ENCODE peak calls at places on chromosomes 16 and 17, in four cellular contexts. D is K562, A is HCT116, R is HepG2. J is an unnamed sample.

GRCh38 chr17:44217738-44218343 is 1.6 kb downstream of the UBTF start:
- DNase-seq in D (no peak), A (no peak), R (no peak), J (no peak)

GRCh38 chr16:3945751-3946603 is 65.5 kb upstream of the CREBBP start:
- DNase-seq in D (no peak), A (peak), R (peak), J (no peak)

GRCh38 chr17:80737106-80738019 is 192.7 kb downstream of the RPTOR start:
- DNase-seq in D (no peak), A (no peak), R (no peak), J (no peak)

GRCh38 chr16:20905576-20905975 is 5.0 kb downstream of the LYRM1 start:
- DNase-seq in D (no peak), A (no peak), R (no peak), J (no peak)

GRCh38 chr17:38467491-38467890 is 39.2 kb downstream of the ARHGAP23 start:
- DNase-seq in D (no peak), A (no peak), R (no peak), J (no peak)

GRCh38 chr16:53055603-53056527 is 1.1 kb downstream of the CHD9 start:
- DNase-seq in D (peak), A (no peak), R (peak), J (no peak)

GRCh38 chr17:80838381-80839345 is 153.0 kb upstream of the CHMP6 start:
- DNase-seq in D (no peak), A (no peak), R (no peak), J (no peak)

GRCh38 chr16:20676867-20677266 is 20.6 kb downstream of the ACSM1 start:
- DNase-seq in D (no peak), A (no peak), R (no peak), J (no peak)

GRCh38 chr17:61117983-61118382 is 281.7 kb upstream of the TBX2 start:
- DNase-seq in D (no peak), A (no peak), R (no peak), J (no peak)

GRCh38 chr16:3182608-3183444 is 5.2 kb upstream of the OR1F1 start:
- DNase-seq in D (peak), A (no peak), R (peak), J (no peak)

GRCh38 chr16:73166972-73167550 is 119.1 kb upstream of the ZFHX3 start:
- DNase-seq in D (no peak), A (no peak), R (no peak), J (no peak)

GRCh38 chr17:7448461-7448860 is 3.6 kb downstream of the CHRNB1 start:
- DNase-seq in D (no peak), A (no peak), R (no peak), J (no peak)

GRCh38 chr16:2766430-2767139 is 10.5 kb downstream of the ELOB start:
- DNase-seq in D (no peak), A (no peak), R (no peak), J (no peak)

GRCh38 chr16:12317856-12318591 is 341.5 kb downstream of the SNX29 start:
- DNase-seq in D (no peak), A (no peak), R (no peak), J (no peak)

GRCh38 chr17:35892091-35892637 is 12.0 kb upstream of the CCL5 start:
- DNase-seq in D (no peak), A (no peak), R (no peak), J (no peak)

GRCh38 chr17:51245535-51245934 is 14.3 kb downstream of the MBTD1 start:
- DNase-seq in D (no peak), A (no peak), R (no peak), J (no peak)

GRCh38 chr17:58277726-58278595 is 2.8 kb downstream of the MPO start:
- DNase-seq in D (no peak), A (no peak), R (no peak), J (no peak)

GRCh38 chr16:56743840-56744239 is 13.9 kb downstream of the NUP93 start:
- DNase-seq in D (no peak), A (no peak), R (no peak), J (no peak)

GRCh38 chr16:19167710-19168172 is 299 bp upstream of the SYT17 start:
- DNase-seq in D (peak), A (peak), R (peak), J (no peak)

GRCh38 chr16:4767872-4768548 is 1.0 kb upstream of the ZNF500 start:
- DNase-seq in D (no peak), A (peak), R (no peak), J (no peak)

GRCh38 chr16:6682142-6682811 is 650.4 kb upstream of the RBFOX1 start:
- DNase-seq in D (peak), A (no peak), R (peak), J (peak)

GRCh38 chr16:58332997-58333700 is 38.3 kb upstream of the PRSS54 start:
- DNase-seq in D (no peak), A (no peak), R (no peak), J (no peak)

GRCh38 chr17:22512506-22512905 is 820.2 kb downstream of the KCNJ18 start:
- DNase-seq in D (no peak), A (no peak), R (no peak), J (no peak)

GRCh38 chr16:84647830-84648594 is at the start of gene KLHL36:
- DNase-seq in D (peak), A (no peak), R (no peak), J (no peak)

GRCh38 chr16:84652565-84652964 is 4.3 kb downstream of the KLHL36 start:
- DNase-seq in D (no peak), A (no peak), R (no peak), J (no peak)

GRCh38 chr16:84648595-84649510 is 542 bp downstream of the KLHL36 start:
- DNase-seq in D (peak), A (no peak), R (no peak), J (no peak)

GRCh38 chr16:84650062-84650991 is 2.0 kb downstream of the KLHL36 start:
- DNase-seq in D (no peak), A (no peak), R (peak), J (no peak)

DNA sequence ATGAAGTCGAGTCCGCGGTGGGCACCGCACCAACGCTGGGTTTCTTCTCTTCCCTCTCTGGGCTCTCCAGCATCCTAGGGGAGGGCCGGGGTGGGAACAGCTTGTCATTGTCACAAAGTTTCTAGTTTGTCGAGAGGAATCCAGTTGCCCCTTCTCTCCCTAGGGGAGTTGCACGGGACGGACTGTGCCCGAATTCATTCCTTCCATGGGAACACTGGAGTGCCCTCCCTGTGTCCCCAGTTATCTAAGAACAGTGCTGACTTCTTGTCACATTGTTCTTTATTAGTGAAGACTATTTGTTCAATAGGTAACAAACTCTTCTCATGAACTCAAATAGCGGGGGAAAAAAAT is 1.2 kb downstream of the KLHL36 start:
- DNase-seq in D (no peak), A (no peak), R (no peak), J (no peak)
- H3K4me3 ChIP-seq in D (peak), A (peak), R (peak), J (peak)

DNA sequence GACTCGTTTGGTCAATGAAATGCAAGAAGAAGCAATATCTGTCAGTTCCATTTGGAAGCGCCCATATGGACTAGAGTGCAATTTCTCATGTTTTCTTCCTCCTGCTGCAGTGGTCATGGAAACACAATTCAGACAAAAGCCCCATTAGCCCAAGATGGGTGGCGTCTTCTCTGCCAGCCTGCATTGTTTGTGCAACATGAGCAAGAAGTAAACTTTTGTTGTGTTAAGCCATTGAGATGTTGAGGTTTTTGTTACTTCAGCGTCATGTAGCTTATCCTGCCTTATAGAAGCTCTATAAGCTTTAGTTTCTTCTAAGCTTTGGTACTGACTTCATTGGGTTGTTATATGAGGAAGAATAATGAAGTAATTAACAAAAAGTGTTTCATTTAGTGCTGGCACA is 137.4 kb downstream of the NPIPB5 start:
- DNase-seq in D (no peak), A (no peak), R (no peak), J (no peak)
- TF ChIP-seq TCF7L2 in D (no peak), A (no peak), R (no peak), J (no peak)

GRCh38 chr17:846901-847777 is 65.0 kb downstream of the MRM3 start:
- DNase-seq in D (no peak), A (no peak), R (no peak), J (no peak)

GRCh38 chr17:851986-852385 is 69.8 kb downstream of the MRM3 start:
- DNase-seq in D (no peak), A (no peak), R (no peak), J (no peak)

GRCh38 chr17:848402-848801 is 66.2 kb downstream of the MRM3 start:
- DNase-seq in D (no peak), A (no peak), R (no peak), J (no peak)

GRCh38 chr17:850828-851759 is 68.9 kb downstream of the MRM3 start:
- DNase-seq in D (no peak), A (no peak), R (no peak), J (no peak)

GRCh38 chr17:850086-850827 is 68.1 kb downstream of the MRM3 start:
- DNase-seq in D (no peak), A (no peak), R (no peak), J (no peak)
- H3K4me3 ChIP-seq in D (no peak), A (no peak), R (no peak), J (no peak)

GRCh38 chr17:9902116-9902515 is 3.0 kb downstream of the RCVRN start:
- DNase-seq in D (no peak), A (no peak), R (no peak), J (no peak)
- TF ChIP-seq TCF7L2 in D (no peak), A (no peak), R (no peak), J (no peak)

DNA sequence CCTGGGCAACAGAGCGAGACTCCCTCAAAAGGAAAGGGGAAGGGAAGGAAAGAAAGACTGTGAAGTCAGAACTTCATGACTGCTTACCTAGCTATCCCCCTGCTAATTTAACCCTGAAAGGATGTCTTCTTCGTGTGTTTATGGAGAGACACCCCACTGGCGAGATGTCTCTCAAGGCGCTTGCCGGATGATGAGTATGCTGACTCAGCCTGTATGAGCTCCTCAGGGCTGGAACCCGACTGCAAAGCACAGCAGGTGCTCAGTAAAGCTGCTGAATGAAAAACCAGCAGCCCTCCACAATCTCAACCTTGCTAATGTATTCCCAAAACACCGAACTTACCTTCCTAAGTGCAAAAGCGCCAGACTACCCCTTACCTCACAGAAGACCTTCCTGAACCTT is 2.3 kb downstream of the ANKFY1 start:
- DNase-seq in D (no peak), A (no peak), R (no peak), J (no peak)
- H3K4me3 ChIP-seq in D (no peak), A (no peak), R (no peak), J (no peak)

GRCh38 chr17:67322039-67322787 is 44.2 kb downstream of the PSMD12 start:
- DNase-seq in D (no peak), A (no peak), R (no peak), J (no peak)
- TF ChIP-seq TCF7L2 in D (no peak), A (no peak), R (no peak), J (no peak)

GRCh38 chr16:30875881-30876791 is 17.7 kb downstream of the BCL7C start:
- DNase-seq in D (no peak), A (no peak), R (no peak), J (no peak)

GRCh38 chr16:30870904-30871303 is 23.0 kb downstream of the BCL7C start:
- DNase-seq in D (no peak), A (no peak), R (no peak), J (no peak)

GRCh38 chr16:30876867-30877266 is 17.0 kb downstream of the BCL7C start:
- DNase-seq in D (peak), A (no peak), R (peak), J (no peak)

GRCh38 chr16:30874244-30874820 is 19.5 kb downstream of the BCL7C start:
- DNase-seq in D (no peak), A (no peak), R (no peak), J (no peak)

DNA sequence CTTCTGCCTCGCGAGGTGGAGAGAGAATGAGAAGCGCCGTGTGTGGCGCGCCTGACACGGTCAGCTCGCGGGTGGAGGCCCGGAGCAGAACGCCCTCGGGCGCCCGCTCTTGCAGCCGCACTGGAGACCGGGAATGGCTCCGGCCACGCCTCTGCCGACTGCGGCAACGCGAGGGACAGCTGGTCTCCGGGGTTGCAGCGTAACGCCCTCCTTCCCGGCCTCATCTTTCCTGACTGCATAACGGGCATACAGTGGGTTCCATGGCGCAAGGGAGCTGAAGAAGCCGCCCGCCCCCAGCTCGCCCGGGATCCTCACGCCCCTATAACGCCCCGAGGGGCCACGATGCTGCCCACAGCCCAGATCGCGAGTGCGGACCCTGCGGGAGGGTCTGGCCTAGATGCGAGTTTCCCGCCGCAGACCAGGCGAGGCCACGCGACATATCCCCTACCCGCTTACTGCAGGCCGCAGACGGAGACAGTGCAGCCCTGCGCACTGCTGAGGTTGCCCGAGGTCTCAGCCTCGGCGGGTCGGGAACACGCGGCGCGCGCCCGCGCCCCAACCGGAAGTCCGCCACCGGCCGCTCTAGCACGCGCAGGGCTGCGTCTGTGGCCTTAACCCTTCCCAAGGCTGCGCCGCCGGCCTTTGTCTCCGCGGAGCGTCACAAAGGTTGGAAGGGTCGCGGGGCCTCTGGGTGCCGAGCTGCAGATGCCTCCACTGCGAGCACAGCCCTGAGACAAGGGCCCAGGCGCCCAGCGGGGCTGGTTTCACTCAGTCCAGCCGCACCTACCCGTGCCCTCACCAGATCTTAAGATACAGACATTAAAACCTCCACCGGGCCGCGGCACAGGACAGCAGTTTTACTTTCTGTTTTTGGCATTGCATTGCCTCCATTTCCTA is 18.8 kb downstream of the BCL7C start:
- DNase-seq in D (peak), A (peak), R (peak), J (peak)
- H3K4me3 ChIP-seq in D (peak), A (peak), R (peak), J (peak)

GRCh38 chr16:84605339-84605848 is 12.5 kb downstream of the COTL1 start:
- DNase-seq in D (no peak), A (no peak), R (no peak), J (no peak)

GRCh38 chr16:84604477-84605013 is 13.3 kb downstream of the COTL1 start:
- DNase-seq in D (no peak), A (no peak), R (no peak), J (no peak)

GRCh38 chr16:84600343-84601229 is 17.3 kb downstream of the COTL1 start:
- DNase-seq in D (no peak), A (no peak), R (no peak), J (no peak)

GRCh38 chr16:84606081-84606875 is 11.6 kb downstream of the COTL1 start:
- DNase-seq in D (no peak), A (no peak), R (no peak), J (no peak)

GRCh38 chr16:84603115-84603816 is 14.6 kb downstream of the COTL1 start:
- DNase-seq in D (no peak), A (peak), R (no peak), J (peak)
- TF ChIP-seq TCF7L2 in D (no peak), A (no peak), R (no peak), J (no peak)

DNA sequence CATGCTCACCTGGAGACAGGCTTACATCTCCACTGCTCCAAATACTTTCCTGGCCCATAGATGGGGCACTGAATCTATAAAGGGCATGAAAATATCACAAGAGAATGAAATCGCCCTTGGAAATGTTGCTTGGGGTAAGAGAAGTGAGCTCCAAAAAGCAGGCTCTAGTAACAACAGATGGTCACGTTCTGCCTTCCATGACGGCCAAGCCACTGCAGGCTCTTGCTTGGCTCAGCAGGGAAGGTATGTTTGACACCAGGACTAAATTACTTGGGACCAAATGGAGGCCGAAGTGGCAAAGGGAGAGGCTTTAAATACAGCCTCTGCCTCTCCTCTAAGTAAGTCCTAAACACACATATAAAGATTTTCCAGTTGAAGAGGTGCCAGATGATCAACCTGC is 5.3 kb downstream of the ABR start:
- DNase-seq in D (no peak), A (no peak), R (no peak), J (no peak)
- H3K4me3 ChIP-seq in D (no peak), A (no peak), R (no peak), J (no peak)

GRCh38 chr17:14061666-14062560 is 7.4 kb upstream of the COX10 start:
- DNase-seq in D (no peak), A (no peak), R (no peak), J (no peak)
- TF ChIP-seq TCF7L2 in D (no peak), A (no peak), R (no peak), J (no peak)